ENCODE peak calls at places on chromosomes 4 and X, in seven cellular contexts. H is mucosa of descending colon; W is RWPE1; C is HFF-Myc; P is central memory CD4-positive, alpha-beta T cell; M is CD4-positive, CD25-positive, alpha-beta regulatory T cell; X is caudate nucleus. O is an unnamed sample.
A peak's percentile ranks its signal among the peaks of the same experiment; 100 is the strongest.

GRCh38 chrX:18271725-18272124 is 51.0 kb upstream of the BEND2 start:
- DNase-seq in H (no peak), W (no peak), C (no peak), P (no peak), M (no peak), X (no peak), O (no peak)

GRCh38 chr4:143420227-143420626 is 83.6 kb downstream of the GAB1 start:
- DNase-seq in H (no peak), W (no peak), C (no peak), P (no peak), M (no peak), X (no peak), O (no peak)

GRCh38 chrX:39204945-39205344 is 403.7 kb downstream of the MID1IP1 start:
- DNase-seq in H (no peak), W (no peak), C (no peak), P (no peak), M (no peak), X (no peak), O (no peak)

GRCh38 chr4:141905751-141906150 is 269.4 kb downstream of the IL15 start:
- DNase-seq in H (no peak), W (no peak), C (peak; percentile 33), P (no peak), M (no peak), X (no peak), O (no peak)

GRCh38 chr4:81648576-81649272 is 177.0 kb upstream of the RASGEF1B start:
- DNase-seq in H (no peak), W (no peak), C (no peak), P (peak; percentile 21), M (peak; percentile 44), X (no peak), O (no peak)

GRCh38 chr4:120760047-120760446 is 162.5 kb downstream of the PRDM5 start:
- DNase-seq in H (no peak), W (no peak), C (no peak), P (no peak), M (no peak), X (no peak), O (no peak)

GRCh38 chr4:148634476-148634875 is 192.3 kb upstream of the NR3C2 start:
- DNase-seq in H (no peak), W (peak; percentile 36), C (no peak), P (no peak), M (no peak), X (no peak), O (no peak)

GRCh38 chrX:68807818-68808217 is 21.0 kb upstream of the EFNB1 start:
- DNase-seq in H (no peak), W (no peak), C (no peak), P (no peak), M (no peak), X (no peak), O (no peak)

GRCh38 chr4:124111922-124112321 is 600.6 kb downstream of the ANKRD50 start:
- DNase-seq in H (no peak), W (peak; percentile 29), C (peak; percentile 71), P (no peak), M (peak; percentile 8), X (no peak), O (no peak)

GRCh38 chr4:104693601-104694201 is 199.0 kb upstream of the CXXC4 start:
- DNase-seq in H (no peak), W (peak; percentile 21), C (no peak), P (no peak), M (peak; percentile 4), X (no peak), O (no peak)

GRCh38 chr4:175253184-175253902 is 335.2 kb downstream of the ADAM29 start:
- DNase-seq in H (no peak), W (no peak), C (no peak), P (no peak), M (no peak), X (no peak), O (no peak)

GRCh38 chr4:112288455-112288854 is 2.8 kb upstream of the TIFA start:
- DNase-seq in H (no peak), W (no peak), C (no peak), P (peak; percentile 64), M (peak; percentile 82), X (no peak), O (no peak)

GRCh38 chr4:55337944-55338343 is 8.1 kb upstream of the SRD5A3 start:
- DNase-seq in H (no peak), W (no peak), C (no peak), P (no peak), M (no peak), X (no peak), O (no peak)

GRCh38 chr4:170226288-170226687 is 136.5 kb upstream of the AADAT start:
- DNase-seq in H (no peak), W (no peak), C (no peak), P (no peak), M (no peak), X (no peak), O (no peak)

GRCh38 chrX:40170830-40171512 is 73.2 kb upstream of the BCOR start:
- DNase-seq in H (no peak), W (no peak), C (no peak), P (no peak), M (peak; percentile 54), X (no peak), O (no peak)

GRCh38 chr4:88628746-88629145 is 36.5 kb downstream of the HERC3 start:
- DNase-seq in H (no peak), W (no peak), C (no peak), P (no peak), M (no peak), X (no peak), O (no peak)

GRCh38 chr4:905485-906214 is 26.5 kb downstream of the GAK start:
- DNase-seq in H (no peak), W (no peak), C (no peak), P (no peak), M (no peak), X (no peak), O (no peak)

GRCh38 chrX:148517191-148517590 is 16.8 kb downstream of the AFF2 start:
- DNase-seq in H (no peak), W (no peak), C (no peak), P (no peak), M (no peak), X (no peak), O (no peak)

GRCh38 chr4:97720869-97721432 is 422.3 kb downstream of the STPG2 start:
- DNase-seq in H (no peak), W (peak; percentile 11), C (no peak), P (no peak), M (no peak), X (no peak), O (no peak)

GRCh38 chrX:153499258-153499657 is 4.5 kb downstream of the BGN start:
- DNase-seq in H (no peak), W (no peak), C (no peak), P (no peak), M (no peak), X (no peak), O (no peak)

GRCh38 chr4:17665346-17665745 is 50.9 kb downstream of the MED28 start:
- DNase-seq in H (no peak), W (no peak), C (no peak), P (no peak), M (no peak), X (no peak), O (no peak)

O was measured in nucleus accumbens.